ENCODE peak calls at places on chromosomes 2 and 18, in nine cellular contexts. E, A, R, I, M, J, K, Q and C are unnamed samples.

GRCh38 chr2:38076710-38077430 is 919 bp upstream of the CYP1B1 start:
- DNase-seq in E (peak), Q (peak), R (no peak), A (peak), M (peak), I (peak), J (peak), K (peak), C (no peak)

GRCh38 chr2:69692424-69692823 is 48.9 kb upstream of the AAK1 start:
- DNase-seq in E (peak), K (no peak), R (no peak), M (no peak), I (peak), J (no peak), A (no peak), Q (no peak), C (no peak)

GRCh38 chr2:45890094-45890646 is 238.7 kb downstream of the PRKCE start:
- DNase-seq in I (no peak), K (no peak), Q (no peak), M (no peak), R (no peak), J (no peak), A (no peak), E (no peak), C (no peak)

GRCh38 chr2:124209441-124209840 is 184.4 kb downstream of the CNTNAP5 start:
- DNase-seq in Q (no peak), K (no peak), A (no peak), R (no peak), I (no peak), M (no peak), J (no peak), E (peak), C (no peak)

GRCh38 chr18:43662657-43663056 is 385.4 kb upstream of the SYT4 start:
- DNase-seq in M (no peak), I (peak), E (peak), A (no peak), Q (no peak), R (no peak), K (no peak), J (no peak), C (no peak)

GRCh38 chr2:170965446-170966225 is 36.6 kb downstream of the GORASP2 start:
- DNase-seq in K (no peak), Q (no peak), J (no peak), I (no peak), E (peak), A (no peak), M (no peak), R (no peak), C (no peak)

GRCh38 chr2:110114007-110114591 is 1.5 kb downstream of the MALL start:
- DNase-seq in J (no peak), M (peak), R (no peak), E (peak), A (no peak), I (no peak), K (peak), Q (no peak), C (no peak)

GRCh38 chr2:4518596-4518995 is 815.2 kb downstream of the DCDC2C start:
- DNase-seq in J (no peak), R (no peak), I (no peak), Q (no peak), A (no peak), K (no peak), E (no peak), M (no peak), C (no peak)

GRCh38 chr2:86068098-86069047 is 37.3 kb downstream of the POLR1A start:
- DNase-seq in M (peak), R (peak), Q (peak), E (peak), J (peak), K (peak), A (no peak), I (no peak), C (no peak)

GRCh38 chr2:37686792-37687595 is 15.6 kb upstream of the CDC42EP3 start:
- DNase-seq in J (no peak), K (no peak), M (no peak), Q (no peak), R (no peak), I (no peak), A (no peak), E (peak), C (no peak)

GRCh38 chr18:50649821-50650220 is 89.9 kb downstream of the MAPK4 start:
- DNase-seq in M (no peak), Q (no peak), I (peak), A (no peak), J (no peak), E (peak), R (no peak), K (no peak), C (peak)

GRCh38 chr2:206217162-206217561 is 57.3 kb upstream of the ZDBF2 start:
- DNase-seq in J (no peak), K (no peak), I (no peak), A (no peak), M (no peak), Q (no peak), E (no peak), R (no peak), C (no peak)